ENCODE peak calls at places on chromosomes 13 and 19, in four cellular contexts. A is IMR-90, I is fibroblast of villous mesenchyme, G is HFFc6. J is an unnamed sample.
A peak's percentile ranks its signal among the peaks of the same experiment; 100 is the strongest.

GRCh38 chr19:23481043-23481442 is 85.8 kb upstream of the ZNF91 start:
- DNase-seq in A (no peak), I (no peak), G (no peak), J (no peak)

GRCh38 chr19:1313695-1314613 is 28.3 kb downstream of the EFNA2 start:
- DNase-seq in A (no peak), I (no peak), G (no peak), J (no peak)

GRCh38 chr13:79679334-79679733 is 198.4 kb downstream of the NDFIP2 start:
- DNase-seq in A (peak; percentile 70), I (peak; percentile 80), G (peak; percentile 37), J (peak; percentile 70)

GRCh38 chr19:38912600-38913514 is 871 bp upstream of the CCER2 start:
- DNase-seq in A (no peak), I (peak; percentile 14), G (no peak), J (no peak)

GRCh38 chr13:29791997-29792775 is 58.2 kb downstream of the UBL3 start:
- DNase-seq in A (peak; percentile 69), I (no peak), G (no peak), J (no peak)

GRCh38 chr13:26300140-26300539 is 46.2 kb downstream of the CDK8 start:
- DNase-seq in A (peak; percentile 86), I (peak; percentile 42), G (peak; percentile 66), J (no peak)

GRCh38 chr19:41696402-41697197 is 8.5 kb upstream of the CEACAM7 start:
- DNase-seq in A (no peak), I (no peak), G (no peak), J (peak; percentile 66)

GRCh38 chr13:98821372-98822237 is 69.1 kb upstream of the SLC15A1 start:
- DNase-seq in A (no peak), I (no peak), G (no peak), J (no peak)

GRCh38 chr19:6378498-6378897 is 2.8 kb upstream of the PSPN start:
- DNase-seq in A (no peak), I (no peak), G (no peak), J (no peak)

GRCh38 chr13:106001443-106001842 is 534.0 kb downstream of the EFNB2 start:
- DNase-seq in A (no peak), I (no peak), G (no peak), J (no peak)

GRCh38 chr13:23980160-23980551 is 82.9 kb upstream of the C1QTNF9B start:
- DNase-seq in A (peak; percentile 82), I (peak; percentile 84), G (peak; percentile 82), J (peak; percentile 88)

GRCh38 chr19:6509118-6509971 is 7.2 kb upstream of the TUBB4A start:
- DNase-seq in A (no peak), I (no peak), G (no peak), J (no peak)

GRCh38 chr13:23586336-23586735 is 16.1 kb downstream of the TNFRSF19 start:
- DNase-seq in A (no peak), I (no peak), G (no peak), J (no peak)

GRCh38 chr19:4951671-4952070 is 17.2 kb upstream of the KDM4B start:
- DNase-seq in A (no peak), I (no peak), G (no peak), J (no peak)

GRCh38 chr13:33134213-33134612 is 118.0 kb downstream of the KL start:
- DNase-seq in A (no peak), I (peak; percentile 73), G (no peak), J (no peak)

GRCh38 chr19:55244004-55244680 is 14.7 kb downstream of the PPP6R1 start:
- DNase-seq in A (no peak), I (no peak), G (no peak), J (no peak)

GRCh38 chr13:95607363-95607762 is 37.1 kb downstream of the DZIP1 start:
- DNase-seq in A (peak; percentile 64), I (no peak), G (peak; percentile 43), J (no peak)

GRCh38 chr19:50500060-50500752 is 10.8 kb downstream of the JOSD2 start:
- DNase-seq in A (no peak), I (no peak), G (no peak), J (no peak)

GRCh38 chr19:17424743-17425365 is 5.0 kb downstream of the MVB12A start:
- DNase-seq in A (peak; percentile 23), I (peak; percentile 46), G (no peak), J (peak; percentile 80)

GRCh38 chr13:44439615-44440014 is 66.0 kb downstream of the SERP2 start:
- DNase-seq in A (no peak), I (peak; percentile 33), G (no peak), J (no peak)

GRCh38 chr13:110233181-110233641 is 73.7 kb downstream of the COL4A1 start:
- DNase-seq in A (peak; percentile 91), I (peak; percentile 96), G (peak; percentile 77), J (no peak)

GRCh38 chr19:29268103-29268502 is 55.2 kb upstream of the UQCRFS1 start:
- DNase-seq in A (no peak), I (no peak), G (no peak), J (no peak)

GRCh38 chr13:38981096-38981495 is 9.5 kb downstream of the STOML3 start:
- DNase-seq in A (no peak), I (no peak), G (no peak), J (no peak)

GRCh38 chr13:39405596-39405995 is 197.4 kb downstream of the LHFPL6 start:
- DNase-seq in A (no peak), I (no peak), G (no peak), J (no peak)

GRCh38 chr13:48636550-48636949 is 17.2 kb upstream of the CYSLTR2 start:
- DNase-seq in A (peak; percentile 31), I (peak; percentile 78), G (peak; percentile 33), J (no peak)

GRCh38 chr13:83702021-83702420 is 180.3 kb downstream of the SLITRK1 start:
- DNase-seq in A (no peak), I (no peak), G (no peak), J (no peak)

GRCh38 chr19:50328257-50329145 is 676 bp downstream of the KCNC3 start:
- DNase-seq in A (no peak), I (no peak), G (no peak), J (no peak)

GRCh38 chr19:28466107-28467045 is 746.6 kb downstream of the UQCRFS1 start:
- DNase-seq in A (peak; percentile 15), I (no peak), G (no peak), J (peak; percentile 78)

GRCh38 chr19:20278342-20278741 is 111.3 kb downstream of the ZNF486 start:
- DNase-seq in A (no peak), I (peak; percentile 29), G (no peak), J (peak; percentile 47)

GRCh38 chr13:114080739-114081561 is 51.5 kb downstream of the RASA3 start:
- DNase-seq in A (no peak), I (no peak), G (no peak), J (no peak)

GRCh38 chr13:75938811-75939525 is 302.8 kb downstream of the LMO7 start:
- DNase-seq in A (peak; percentile 19), I (peak; percentile 4), G (no peak), J (no peak)

GRCh38 chr13:80116107-80116506 is 224.8 kb downstream of the SPRY2 start:
- DNase-seq in A (peak; percentile 88), I (peak; percentile 57), G (peak; percentile 54), J (no peak)

GRCh38 chr19:41351339-41352245 is 2.1 kb downstream of the TGFB1 start:
- DNase-seq in A (peak; percentile 42), I (peak; percentile 71), G (no peak), J (peak; percentile 63)

GRCh38 chr19:36652958-36653357 is 13.7 kb downstream of the ZNF461 start:
- DNase-seq in A (no peak), I (no peak), G (no peak), J (no peak)

GRCh38 chr19:35140898-35141626 is 2.0 kb upstream of the FXYD7 start:
- DNase-seq in A (peak; percentile 86), I (peak; percentile 92), G (peak; percentile 77), J (peak; percentile 93)

GRCh38 chr13:30751183-30751933 is 16.0 kb downstream of the ALOX5AP start:
- DNase-seq in A (no peak), I (no peak), G (no peak), J (no peak)

GRCh38 chr13:40536443-40537113 is 129.9 kb downstream of the FOXO1 start:
- DNase-seq in A (no peak), I (no peak), G (no peak), J (no peak)

GRCh38 chr19:50461066-50461875 is 15.0 kb upstream of the EMC10 start:
- DNase-seq in A (peak; percentile 64), I (peak; percentile 60), G (peak; percentile 53), J (peak; percentile 62)

GRCh38 chr13:112931028-112931934 is 37.7 kb upstream of the MCF2L start:
- DNase-seq in A (peak; percentile 76), I (peak; percentile 81), G (no peak), J (peak; percentile 69)
- TF ChIP-seq CTCF in A (peak; percentile 67), I (peak; percentile 82), G (peak; percentile 64), J (no peak)

GRCh38 chr19:13100871-13101589 is 1.6 kb downstream of the LYL1 start:
- DNase-seq in A (no peak), I (no peak), G (no peak), J (no peak)
- TF ChIP-seq CTCF in A (peak; percentile 35), I (peak; percentile 24), G (peak; percentile 69), J (peak; percentile 22)

DNA sequence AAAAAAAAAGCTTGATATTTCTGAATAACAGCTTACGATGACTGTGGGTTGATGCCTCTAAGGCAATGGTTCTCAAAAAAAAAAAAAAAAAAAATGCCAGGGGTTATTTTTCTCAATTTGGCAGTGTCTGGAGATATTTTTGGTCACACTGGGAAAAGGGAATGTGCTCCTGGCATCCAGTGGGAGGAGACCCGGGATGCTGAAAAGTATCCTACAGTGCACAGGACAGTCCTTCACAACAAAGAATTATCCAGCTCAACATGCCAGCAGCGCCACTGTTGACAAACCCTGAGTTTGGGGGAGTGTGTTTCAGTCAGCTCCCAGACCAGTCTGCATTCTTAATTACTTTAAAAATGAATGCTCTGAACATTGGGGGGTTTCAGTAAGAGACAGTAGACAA is 54.5 kb downstream of the FLT3 start:
- DNase-seq in A (no peak), I (no peak), G (no peak), J (no peak)
- TF ChIP-seq CTCF in A (no peak), I (no peak), G (no peak), J (no peak)

GRCh38 chr19:11140896-11141295 is 14.7 kb downstream of the SPC24 start:
- DNase-seq in A (no peak), I (no peak), G (no peak), J (no peak)

GRCh38 chr19:11145147-11145924 is 10.2 kb downstream of the SPC24 start:
- DNase-seq in A (no peak), I (no peak), G (no peak), J (no peak)

GRCh38 chr19:11138659-11139526 is 16.7 kb downstream of the SPC24 start:
- DNase-seq in A (peak; percentile 77), I (peak; percentile 95), G (peak; percentile 87), J (peak; percentile 47)

GRCh38 chr19:11142528-11143171 is 12.9 kb downstream of the SPC24 start:
- DNase-seq in A (peak; percentile 95), I (peak; percentile 96), G (peak; percentile 93), J (peak; percentile 71)

GRCh38 chr19:11141937-11142527 is 13.6 kb downstream of the SPC24 start:
- DNase-seq in A (no peak), I (no peak), G (no peak), J (no peak)
- TF ChIP-seq CTCF in A (no peak), I (no peak), G (no peak), J (no peak)

GRCh38 chr19:3603121-3603841 is 3.4 kb downstream of the TBXA2R start:
- DNase-seq in A (no peak), I (no peak), G (no peak), J (no peak)

GRCh38 chr19:3595521-3596061 is 10.3 kb downstream of the GIPC3 start:
- DNase-seq in A (no peak), I (no peak), G (no peak), J (no peak)

GRCh38 chr19:3604227-3604986 is 2.3 kb downstream of the TBXA2R start:
- DNase-seq in A (no peak), I (no peak), G (no peak), J (no peak)

GRCh38 chr19:3601021-3601420 is 5.7 kb downstream of the TBXA2R start:
- DNase-seq in A (no peak), I (no peak), G (no peak), J (no peak)

GRCh38 chr19:3599776-3600183 is 6.9 kb downstream of the TBXA2R start:
- DNase-seq in A (no peak), I (no peak), G (no peak), J (peak; percentile 40)
- TF ChIP-seq CTCF in A (peak; percentile 10), I (no peak), G (peak; percentile 7), J (peak; percentile 23)

J was measured in endothelial cell.